ENCODE peak calls at places on chromosomes 4 and X, in ten cellular contexts. One of them, this sample, is unnamed.

GRCh38 chrX:120755066-120755846 is 120.4 kb downstream of the CT47B1 start:
- DNase-seq in A549: no peak
- DNase-seq in astrocyte of the cerebellum: no peak
- DNase-seq in K562: no peak
- DNase-seq in uterus: no peak
- DNase-seq in lower leg skin: no peak
- DNase-seq in sigmoid colon: no peak
- DNase-seq in CD4-positive, alpha-beta T cell: peak; percentile 17
- DNase-seq in fibroblast of lung: no peak
- DNase-seq in fibroblast of mammary gland: no peak
- DNase-seq in this sample: no peak

GRCh38 chrX:153361781-153362397 is 27.9 kb downstream of the ZNF275 start:
- DNase-seq in A549: no peak
- DNase-seq in astrocyte of the cerebellum: no peak
- DNase-seq in K562: no peak
- DNase-seq in uterus: no peak
- DNase-seq in lower leg skin: no peak
- DNase-seq in sigmoid colon: no peak
- DNase-seq in CD4-positive, alpha-beta T cell: no peak
- DNase-seq in fibroblast of lung: no peak
- DNase-seq in fibroblast of mammary gland: no peak
- DNase-seq in this sample: no peak

GRCh38 chr4:2486981-2487380 is 18.1 kb downstream of the RNF4 start:
- DNase-seq in A549: no peak
- DNase-seq in astrocyte of the cerebellum: no peak
- DNase-seq in K562: no peak
- DNase-seq in uterus: no peak
- DNase-seq in lower leg skin: no peak
- DNase-seq in sigmoid colon: no peak
- DNase-seq in CD4-positive, alpha-beta T cell: no peak
- DNase-seq in fibroblast of lung: no peak
- DNase-seq in fibroblast of mammary gland: no peak
- DNase-seq in this sample: no peak

GRCh38 chrX:19177710-19178109 is 55.4 kb upstream of the ADGRG2 start:
- DNase-seq in A549: no peak
- DNase-seq in astrocyte of the cerebellum: no peak
- DNase-seq in K562: no peak
- DNase-seq in uterus: no peak
- DNase-seq in lower leg skin: no peak
- DNase-seq in sigmoid colon: no peak
- DNase-seq in CD4-positive, alpha-beta T cell: no peak
- DNase-seq in fibroblast of lung: no peak
- DNase-seq in fibroblast of mammary gland: no peak
- DNase-seq in this sample: no peak

GRCh38 chrX:20317873-20318272 is 51.2 kb upstream of the RPS6KA3 start:
- DNase-seq in A549: no peak
- DNase-seq in astrocyte of the cerebellum: no peak
- DNase-seq in K562: no peak
- DNase-seq in uterus: no peak
- DNase-seq in lower leg skin: no peak
- DNase-seq in sigmoid colon: no peak
- DNase-seq in CD4-positive, alpha-beta T cell: no peak
- DNase-seq in fibroblast of lung: no peak
- DNase-seq in fibroblast of mammary gland: no peak
- DNase-seq in this sample: no peak

GRCh38 chrX:115449742-115450141 is 111.2 kb upstream of the PLS3 start:
- DNase-seq in A549: peak; percentile 3
- DNase-seq in astrocyte of the cerebellum: peak; percentile 46
- DNase-seq in K562: no peak
- DNase-seq in uterus: peak; percentile 68
- DNase-seq in lower leg skin: peak; percentile 15
- DNase-seq in sigmoid colon: peak; percentile 67
- DNase-seq in CD4-positive, alpha-beta T cell: no peak
- DNase-seq in fibroblast of lung: peak; percentile 66
- DNase-seq in fibroblast of mammary gland: peak; percentile 49
- DNase-seq in this sample: no peak

GRCh38 chr4:128600996-128601857 is 208.3 kb upstream of the JADE1 start:
- DNase-seq in A549: peak; percentile 94
- DNase-seq in astrocyte of the cerebellum: peak; percentile 94
- DNase-seq in K562: peak; percentile 53
- DNase-seq in uterus: peak; percentile 69
- DNase-seq in lower leg skin: peak; percentile 62
- DNase-seq in sigmoid colon: peak; percentile 86
- DNase-seq in CD4-positive, alpha-beta T cell: no peak
- DNase-seq in fibroblast of lung: peak; percentile 99
- DNase-seq in fibroblast of mammary gland: peak; percentile 100
- DNase-seq in this sample: no peak

GRCh38 chr4:48445704-48446103 is 37.4 kb upstream of the SLC10A4 start:
- DNase-seq in A549: peak; percentile 3
- DNase-seq in astrocyte of the cerebellum: no peak
- DNase-seq in K562: no peak
- DNase-seq in uterus: no peak
- DNase-seq in lower leg skin: no peak
- DNase-seq in sigmoid colon: no peak
- DNase-seq in CD4-positive, alpha-beta T cell: no peak
- DNase-seq in fibroblast of lung: peak; percentile 39
- DNase-seq in fibroblast of mammary gland: peak; percentile 33
- DNase-seq in this sample: no peak

GRCh38 chrX:49840679-49841078 is 11.6 kb downstream of the PAGE4 start:
- DNase-seq in A549: peak; percentile 72
- DNase-seq in astrocyte of the cerebellum: no peak
- DNase-seq in K562: peak; percentile 68
- DNase-seq in uterus: peak; percentile 30
- DNase-seq in lower leg skin: no peak
- DNase-seq in sigmoid colon: no peak
- DNase-seq in CD4-positive, alpha-beta T cell: peak; percentile 11
- DNase-seq in fibroblast of lung: peak; percentile 22
- DNase-seq in fibroblast of mammary gland: peak; percentile 38
- DNase-seq in this sample: no peak

GRCh38 chrX:48538641-48539344 is 721 bp upstream of the TBC1D25 start:
- DNase-seq in A549: no peak
- DNase-seq in astrocyte of the cerebellum: no peak
- DNase-seq in K562: no peak
- DNase-seq in uterus: no peak
- DNase-seq in lower leg skin: no peak
- DNase-seq in sigmoid colon: peak; percentile 53
- DNase-seq in CD4-positive, alpha-beta T cell: no peak
- DNase-seq in fibroblast of lung: no peak
- DNase-seq in fibroblast of mammary gland: no peak
- DNase-seq in this sample: no peak

GRCh38 chr4:37858877-37859276 is 32.0 kb upstream of the TBC1D1 start:
- DNase-seq in A549: no peak
- DNase-seq in astrocyte of the cerebellum: no peak
- DNase-seq in K562: no peak
- DNase-seq in uterus: no peak
- DNase-seq in lower leg skin: no peak
- DNase-seq in sigmoid colon: no peak
- DNase-seq in CD4-positive, alpha-beta T cell: no peak
- DNase-seq in fibroblast of lung: peak; percentile 61
- DNase-seq in fibroblast of mammary gland: peak; percentile 7
- DNase-seq in this sample: no peak

GRCh38 chr4:126172126-126172525 is 857.4 kb downstream of the FAT4 start:
- DNase-seq in A549: no peak
- DNase-seq in astrocyte of the cerebellum: no peak
- DNase-seq in K562: no peak
- DNase-seq in uterus: no peak
- DNase-seq in lower leg skin: no peak
- DNase-seq in sigmoid colon: no peak
- DNase-seq in CD4-positive, alpha-beta T cell: no peak
- DNase-seq in fibroblast of lung: no peak
- DNase-seq in fibroblast of mammary gland: no peak
- DNase-seq in this sample: no peak

GRCh38 chr4:153523941-153524386 is 57.8 kb downstream of the TMEM131L start:
- DNase-seq in A549: no peak
- DNase-seq in astrocyte of the cerebellum: no peak
- DNase-seq in K562: no peak
- DNase-seq in uterus: no peak
- DNase-seq in lower leg skin: no peak
- DNase-seq in sigmoid colon: no peak
- DNase-seq in CD4-positive, alpha-beta T cell: no peak
- DNase-seq in fibroblast of lung: no peak
- DNase-seq in fibroblast of mammary gland: no peak
- DNase-seq in this sample: no peak

GRCh38 chrX:100647095-100647494 is 3.1 kb downstream of the SRPX2 start:
- DNase-seq in A549: no peak
- DNase-seq in astrocyte of the cerebellum: no peak
- DNase-seq in K562: no peak
- DNase-seq in uterus: peak; percentile 33
- DNase-seq in lower leg skin: no peak
- DNase-seq in sigmoid colon: no peak
- DNase-seq in CD4-positive, alpha-beta T cell: no peak
- DNase-seq in fibroblast of lung: peak; percentile 39
- DNase-seq in fibroblast of mammary gland: peak; percentile 71
- DNase-seq in this sample: peak; percentile 85

GRCh38 chr4:74408639-74409038 is 36.3 kb upstream of the AREG start:
- DNase-seq in A549: no peak
- DNase-seq in astrocyte of the cerebellum: no peak
- DNase-seq in K562: no peak
- DNase-seq in uterus: no peak
- DNase-seq in lower leg skin: no peak
- DNase-seq in sigmoid colon: no peak
- DNase-seq in CD4-positive, alpha-beta T cell: no peak
- DNase-seq in fibroblast of lung: no peak
- DNase-seq in fibroblast of mammary gland: peak; percentile 51
- DNase-seq in this sample: no peak

GRCh38 chrX:27976284-27976683 is 5.0 kb downstream of the DCAF8L1 start:
- DNase-seq in A549: no peak
- DNase-seq in astrocyte of the cerebellum: no peak
- DNase-seq in K562: no peak
- DNase-seq in uterus: no peak
- DNase-seq in lower leg skin: no peak
- DNase-seq in sigmoid colon: no peak
- DNase-seq in CD4-positive, alpha-beta T cell: no peak
- DNase-seq in fibroblast of lung: peak; percentile 64
- DNase-seq in fibroblast of mammary gland: peak; percentile 33
- DNase-seq in this sample: no peak

GRCh38 chrX:27981349-27981748 is at the start of gene DCAF8L1:
- DNase-seq in A549: no peak
- DNase-seq in astrocyte of the cerebellum: no peak
- DNase-seq in K562: no peak
- DNase-seq in uterus: no peak
- DNase-seq in lower leg skin: no peak
- DNase-seq in sigmoid colon: no peak
- DNase-seq in CD4-positive, alpha-beta T cell: no peak
- DNase-seq in fibroblast of lung: no peak
- DNase-seq in fibroblast of mammary gland: no peak
- DNase-seq in this sample: no peak
- TF ChIP-seq CTCF in A549: no peak
- TF ChIP-seq CTCF in astrocyte of the cerebellum: no peak
- TF ChIP-seq CTCF in K562: no peak
- TF ChIP-seq CTCF in uterus: no peak
- TF ChIP-seq CTCF in lower leg skin: no peak
- TF ChIP-seq CTCF in sigmoid colon: no peak
- TF ChIP-seq CTCF in CD4-positive, alpha-beta T cell: no peak
- TF ChIP-seq CTCF in fibroblast of lung: no peak
- TF ChIP-seq CTCF in fibroblast of mammary gland: no peak
- TF ChIP-seq CTCF in this sample: no peak

DNA sequence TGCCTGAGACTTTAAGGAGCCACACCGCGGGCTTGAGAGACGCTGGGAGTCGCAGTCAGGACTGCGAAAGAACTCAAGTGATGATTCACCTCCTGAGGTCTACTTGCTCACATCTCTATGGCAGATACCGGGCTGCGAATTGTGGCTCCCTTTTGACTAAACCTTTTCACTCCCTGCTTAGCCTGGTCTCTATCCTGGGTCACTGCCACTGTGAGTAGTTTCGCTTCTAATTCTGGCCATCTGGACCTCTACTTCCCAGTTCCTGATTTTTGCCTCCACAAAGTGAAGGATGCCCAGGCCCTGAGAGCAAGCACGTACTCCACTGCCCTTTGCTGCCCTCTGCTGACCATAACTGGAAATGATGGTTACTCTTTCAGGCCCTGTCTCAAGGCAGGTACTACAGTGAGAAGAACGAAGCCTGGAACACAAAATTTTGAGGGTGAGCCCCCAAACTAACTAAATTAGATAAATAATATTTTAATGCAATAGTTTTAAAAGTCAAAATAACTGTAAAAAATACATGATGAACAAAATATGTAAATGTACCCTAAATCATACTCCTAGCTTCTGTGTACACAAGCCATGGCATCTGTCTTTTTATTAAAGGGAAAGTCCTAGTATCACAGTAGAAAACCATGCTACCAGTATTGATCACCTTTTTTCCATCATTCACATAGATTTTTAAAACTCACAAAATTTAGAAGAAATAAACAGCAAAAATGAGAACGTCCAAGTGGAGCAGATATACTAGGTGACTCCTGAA is 16.7 kb downstream of the MAD2L1 start:
- DNase-seq in A549: peak; percentile 66
- DNase-seq in astrocyte of the cerebellum: peak; percentile 79
- DNase-seq in K562: peak; percentile 65
- DNase-seq in uterus: peak; percentile 72
- DNase-seq in lower leg skin: peak; percentile 83
- DNase-seq in sigmoid colon: peak; percentile 93
- DNase-seq in CD4-positive, alpha-beta T cell: peak; percentile 61
- DNase-seq in fibroblast of lung: peak; percentile 91
- DNase-seq in fibroblast of mammary gland: peak; percentile 82
- DNase-seq in this sample: peak; percentile 92
- TF ChIP-seq CTCF in A549: peak; percentile 72
- TF ChIP-seq CTCF in astrocyte of the cerebellum: peak; percentile 81
- TF ChIP-seq CTCF in K562: peak; percentile 71
- TF ChIP-seq CTCF in uterus: peak; percentile 80
- TF ChIP-seq CTCF in lower leg skin: no peak
- TF ChIP-seq CTCF in sigmoid colon: peak; percentile 79
- TF ChIP-seq CTCF in CD4-positive, alpha-beta T cell: peak; percentile 89
- TF ChIP-seq CTCF in fibroblast of lung: peak; percentile 81
- TF ChIP-seq CTCF in fibroblast of mammary gland: peak; percentile 90
- TF ChIP-seq CTCF in this sample: peak; percentile 89

GRCh38 chr4:17324431-17324830 is 187.5 kb downstream of the QDPR start:
- DNase-seq in A549: peak; percentile 18
- DNase-seq in astrocyte of the cerebellum: peak; percentile 39
- DNase-seq in K562: peak; percentile 67
- DNase-seq in uterus: peak; percentile 60
- DNase-seq in lower leg skin: no peak
- DNase-seq in sigmoid colon: no peak
- DNase-seq in CD4-positive, alpha-beta T cell: peak; percentile 39
- DNase-seq in fibroblast of lung: peak; percentile 76
- DNase-seq in fibroblast of mammary gland: peak; percentile 64
- DNase-seq in this sample: no peak
- TF ChIP-seq CTCF in A549: peak; percentile 36
- TF ChIP-seq CTCF in astrocyte of the cerebellum: peak; percentile 64
- TF ChIP-seq CTCF in K562: peak; percentile 65
- TF ChIP-seq CTCF in uterus: peak; percentile 81
- TF ChIP-seq CTCF in lower leg skin: no peak
- TF ChIP-seq CTCF in sigmoid colon: peak; percentile 54
- TF ChIP-seq CTCF in CD4-positive, alpha-beta T cell: peak; percentile 63
- TF ChIP-seq CTCF in fibroblast of lung: peak; percentile 70
- TF ChIP-seq CTCF in fibroblast of mammary gland: peak; percentile 76
- TF ChIP-seq CTCF in this sample: peak; percentile 85

DNA sequence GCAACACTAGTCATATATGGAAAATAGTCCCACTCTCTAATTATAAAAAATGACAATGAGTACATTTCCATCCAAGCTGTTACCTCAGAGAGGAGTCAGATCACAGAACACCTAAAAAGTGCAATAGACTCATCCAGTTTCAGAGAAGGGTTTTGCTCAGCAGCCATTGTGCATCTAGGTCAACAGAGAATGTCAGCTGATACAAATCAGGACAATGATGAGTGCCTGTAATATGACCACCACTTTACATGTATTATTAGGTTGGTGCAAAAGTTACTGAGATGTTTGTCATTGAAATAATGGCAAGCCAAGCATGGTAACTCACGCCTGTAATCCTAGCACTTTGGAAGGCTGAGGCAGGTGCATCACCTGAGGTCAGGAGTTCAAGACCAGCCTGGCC is 164.1 kb upstream of the TTC29 start:
- DNase-seq in A549: no peak
- DNase-seq in astrocyte of the cerebellum: no peak
- DNase-seq in K562: no peak
- DNase-seq in uterus: no peak
- DNase-seq in lower leg skin: no peak
- DNase-seq in sigmoid colon: no peak
- DNase-seq in CD4-positive, alpha-beta T cell: no peak
- DNase-seq in fibroblast of lung: no peak
- DNase-seq in fibroblast of mammary gland: no peak
- DNase-seq in this sample: no peak
- TF ChIP-seq CTCF in A549: no peak
- TF ChIP-seq CTCF in astrocyte of the cerebellum: no peak
- TF ChIP-seq CTCF in K562: no peak
- TF ChIP-seq CTCF in uterus: no peak
- TF ChIP-seq CTCF in lower leg skin: no peak
- TF ChIP-seq CTCF in sigmoid colon: no peak
- TF ChIP-seq CTCF in CD4-positive, alpha-beta T cell: no peak
- TF ChIP-seq CTCF in fibroblast of lung: no peak
- TF ChIP-seq CTCF in fibroblast of mammary gland: no peak
- TF ChIP-seq CTCF in this sample: no peak

This sample was measured in osteocyte.